ENCODE peak calls at places on chromosome 10, in nine cellular contexts. D is aorta; W is cardiac muscle cell; B is prostate gland; Q is GM23248; F is CD4-positive, alpha-beta memory T cell; K is dorsolateral prefrontal cortex; A is psoas muscle; X is endothelial cell of umbilical vein. M is an unnamed sample. For H3K27me3, the result is how much of the 10 kb centered on the place peaks cover.

GRCh38 chr10:16853201-16853600 is 36.0 kb upstream of the RSU1 start:
- DNase-seq in D (no peak), W (peak), B (no peak), Q (peak), F (no peak), K (no peak), A (no peak), X (peak), M (no peak)

GRCh38 chr10:87603196-87603595 is 56.5 kb upstream of the PAPSS2 start:
- DNase-seq in D (no peak), W (no peak), B (no peak), Q (peak), F (no peak), K (no peak), A (no peak), X (no peak), M (no peak)

GRCh38 chr10:81876253-81876731 is 1.3 kb downstream of the NRG3 start:
- DNase-seq in D (no peak), W (peak), B (no peak), Q (no peak), F (no peak), K (peak), A (no peak), X (peak), M (no peak)

GRCh38 chr10:121715076-121715475 is 116.8 kb upstream of the FGFR2 start:
- DNase-seq in D (no peak), W (no peak), B (no peak), Q (no peak), F (no peak), K (no peak), A (no peak), X (no peak), M (no peak)

GRCh38 chr10:99913831-99914235 is 95.9 kb downstream of the DNMBP start:
- DNase-seq in D (no peak), W (no peak), B (peak), Q (no peak), F (no peak), K (no peak), A (no peak), X (peak), M (no peak)

GRCh38 chr10:113131611-113132330 is 181.7 kb downstream of the TCF7L2 start:
- DNase-seq in D (no peak), W (peak), B (no peak), Q (peak), F (no peak), K (no peak), A (no peak), X (peak), M (no peak)

GRCh38 chr10:52316500-52316899 is 2.4 kb downstream of the DKK1 start:
- DNase-seq in D (no peak), W (no peak), B (no peak), Q (no peak), F (no peak), K (no peak), A (no peak), X (peak), M (no peak)

GRCh38 chr10:108582387-108582786 is 1340.9 kb downstream of the XPNPEP1 start:
- DNase-seq in D (no peak), W (peak), B (no peak), Q (peak), F (no peak), K (no peak), A (no peak), X (no peak), M (no peak)

GRCh38 chr10:30476511-30476910 is 42.5 kb downstream of the MAP3K8 start:
- DNase-seq in D (no peak), W (no peak), B (no peak), Q (no peak), F (no peak), K (no peak), A (no peak), X (no peak), M (no peak)

GRCh38 chr10:26215923-26216576 is 524 bp upstream of the GAD2 start:
- DNase-seq in D (peak), W (peak), B (no peak), Q (peak), F (no peak), K (peak), A (no peak), X (no peak), M (no peak)

GRCh38 chr10:49761201-49761788 is 828 bp downstream of the OGDHL start:
- DNase-seq in D (no peak), W (no peak), B (no peak), Q (no peak), F (no peak), K (no peak), A (no peak), X (no peak), M (no peak)

GRCh38 chr10:46073564-46073963 is 27.5 kb upstream of the MSMB start:
- DNase-seq in D (no peak), W (no peak), B (no peak), Q (no peak), F (no peak), K (no peak), A (no peak), X (no peak), M (no peak)

GRCh38 chr10:100788027-100788900 is 42.9 kb downstream of the PAX2 start:
- DNase-seq in D (no peak), W (no peak), B (no peak), Q (no peak), F (no peak), K (no peak), A (no peak), X (no peak), M (no peak)

GRCh38 chr10:100345570-100346330 is 1.3 kb upstream of the SCD start:
- DNase-seq in D (no peak), W (peak), B (no peak), Q (peak), F (no peak), K (no peak), A (no peak), X (no peak), M (no peak)

GRCh38 chr10:30436200-30436599 is 2.2 kb downstream of the MAP3K8 start:
- DNase-seq in D (no peak), W (peak), B (no peak), Q (peak), F (no peak), K (peak), A (no peak), X (peak), M (no peak)

GRCh38 chr10:89537361-89537760 is 2.0 kb upstream of the SLC16A12 start:
- DNase-seq in D (no peak), W (no peak), B (no peak), Q (no peak), F (no peak), K (no peak), A (no peak), X (no peak), M (no peak)

GRCh38 chr10:70053896-70054641 is 1.4 kb downstream of the MACROH2A2 start:
- DNase-seq in D (peak), W (no peak), B (no peak), Q (no peak), F (no peak), K (peak), A (no peak), X (no peak), M (no peak)

GRCh38 chr10:74419491-74420466 is 268.8 kb downstream of the ADK start:
- DNase-seq in D (no peak), W (peak), B (no peak), Q (peak), F (no peak), K (no peak), A (no peak), X (peak), M (peak)

GRCh38 chr10:86684305-86684704 is 16.0 kb downstream of the LDB3 start:
- DNase-seq in D (peak), W (peak), B (no peak), Q (peak), F (peak), K (no peak), A (peak), X (no peak), M (no peak)

GRCh38 chr10:22335204-22335956 is 9.9 kb upstream of the SPAG6 start:
- DNase-seq in D (peak), W (peak), B (no peak), Q (peak), F (peak), K (no peak), A (peak), X (peak), M (peak)

GRCh38 chr10:68139451-68140272 is 30.4 kb downstream of the MYPN start:
- DNase-seq in D (no peak), W (peak), B (no peak), Q (peak), F (no peak), K (no peak), A (no peak), X (no peak), M (no peak)

GRCh38 chr10:63421591-63421990 is 44.2 kb downstream of the JMJD1C start:
- DNase-seq in D (no peak), W (no peak), B (no peak), Q (no peak), F (peak), K (no peak), A (no peak), X (no peak), M (no peak)

GRCh38 chr10:126420571-126421275 is 32.4 kb upstream of the ADAM12 start:
- DNase-seq in D (no peak), W (peak), B (no peak), Q (no peak), F (no peak), K (no peak), A (no peak), X (no peak), M (no peak)

GRCh38 chr10:822197-822596 is 109.3 kb downstream of the LARP4B start:
- DNase-seq in D (no peak), W (no peak), B (no peak), Q (no peak), F (no peak), K (no peak), A (no peak), X (no peak), M (no peak)

GRCh38 chr10:100886544-100886943 is 26.2 kb upstream of the SLF2 start:
- DNase-seq in D (no peak), W (no peak), B (no peak), Q (no peak), F (no peak), K (no peak), A (no peak), X (no peak), M (no peak)

GRCh38 chr10:111261066-111261465 is 184.2 kb downstream of the ADRA2A start:
- DNase-seq in D (no peak), W (no peak), B (no peak), Q (peak), F (no peak), K (no peak), A (no peak), X (no peak), M (no peak)

GRCh38 chr10:68336952-68337351 is 4.2 kb upstream of the PBLD start:
- DNase-seq in D (no peak), W (no peak), B (no peak), Q (no peak), F (no peak), K (no peak), A (no peak), X (no peak), M (no peak)

GRCh38 chr10:5159126-5159525 is 25.8 kb downstream of the AKR1C8 start:
- DNase-seq in D (no peak), W (peak), B (no peak), Q (no peak), F (no peak), K (no peak), A (no peak), X (no peak), M (no peak)

GRCh38 chr10:12985347-12985746 is 16.2 kb downstream of the CCDC3 start:
- DNase-seq in D (no peak), W (no peak), B (no peak), Q (no peak), F (no peak), K (no peak), A (no peak), X (no peak), M (no peak)

GRCh38 chr10:48938281-48938680 is 1.4 kb downstream of the LRRC18 start:
- DNase-seq in D (no peak), W (no peak), B (no peak), Q (no peak), F (no peak), K (no peak), A (no peak), X (no peak), M (no peak)

GRCh38 chr10:113232928-113233511 is 283.0 kb downstream of the TCF7L2 start:
- DNase-seq in D (no peak), W (peak), B (no peak), Q (no peak), F (no peak), K (no peak), A (no peak), X (no peak), M (no peak)

GRCh38 chr10:44975487-44976331 is 2.9 kb downstream of the DEPP1 start:
- DNase-seq in D (peak), W (peak), B (no peak), Q (peak), F (no peak), K (no peak), A (no peak), X (peak), M (no peak)

GRCh38 chr10:97763947-97764346 is 7.9 kb downstream of the SFRP5 start:
- DNase-seq in D (no peak), W (no peak), B (no peak), Q (no peak), F (no peak), K (no peak), A (no peak), X (no peak), M (no peak)

GRCh38 chr10:88687853-88688467 is 18.1 kb upstream of the LIPK start:
- DNase-seq in D (no peak), W (peak), B (no peak), Q (peak), F (no peak), K (no peak), A (no peak), X (peak), M (no peak)

GRCh38 chr10:94066411-94066810 is 72.7 kb downstream of the PLCE1 start:
- DNase-seq in D (no peak), W (peak), B (no peak), Q (peak), F (no peak), K (no peak), A (no peak), X (peak), M (no peak)

GRCh38 chr10:11609492-11610093 is 1.9 kb downstream of the USP6NL start:
- DNase-seq in D (no peak), W (no peak), B (no peak), Q (no peak), F (no peak), K (no peak), A (no peak), X (no peak), M (no peak)

GRCh38 chr10:92284112-92284704 is 6.7 kb downstream of the CPEB3 start:
- DNase-seq in D (no peak), W (peak), B (no peak), Q (no peak), F (no peak), K (no peak), A (no peak), X (no peak), M (no peak)
- H3K27ac ChIP-seq in D (peak), W (no peak), B (peak), Q (no peak), F (no peak), K (no peak), A (no peak), X (no peak), M (no peak)

GRCh38 chr10:117541405-117541908 is 1.1 kb upstream of the EMX2 start:
- DNase-seq in D (no peak), W (peak), B (no peak), Q (peak), F (no peak), K (peak), A (peak), X (no peak), M (no peak)

GRCh38 chr10:117540640-117541404 is 1.7 kb upstream of the EMX2 start:
- DNase-seq in D (no peak), W (no peak), B (no peak), Q (no peak), F (no peak), K (no peak), A (no peak), X (no peak), M (no peak)

GRCh38 chr10:117543245-117543998 is 876 bp downstream of the EMX2 start:
- DNase-seq in D (peak), W (peak), B (no peak), Q (peak), F (no peak), K (no peak), A (no peak), X (no peak), M (no peak)

GRCh38 chr10:117542706-117543244 is at the start of gene EMX2:
- DNase-seq in D (no peak), W (no peak), B (no peak), Q (peak), F (no peak), K (no peak), A (no peak), X (no peak), M (no peak)

DNA sequence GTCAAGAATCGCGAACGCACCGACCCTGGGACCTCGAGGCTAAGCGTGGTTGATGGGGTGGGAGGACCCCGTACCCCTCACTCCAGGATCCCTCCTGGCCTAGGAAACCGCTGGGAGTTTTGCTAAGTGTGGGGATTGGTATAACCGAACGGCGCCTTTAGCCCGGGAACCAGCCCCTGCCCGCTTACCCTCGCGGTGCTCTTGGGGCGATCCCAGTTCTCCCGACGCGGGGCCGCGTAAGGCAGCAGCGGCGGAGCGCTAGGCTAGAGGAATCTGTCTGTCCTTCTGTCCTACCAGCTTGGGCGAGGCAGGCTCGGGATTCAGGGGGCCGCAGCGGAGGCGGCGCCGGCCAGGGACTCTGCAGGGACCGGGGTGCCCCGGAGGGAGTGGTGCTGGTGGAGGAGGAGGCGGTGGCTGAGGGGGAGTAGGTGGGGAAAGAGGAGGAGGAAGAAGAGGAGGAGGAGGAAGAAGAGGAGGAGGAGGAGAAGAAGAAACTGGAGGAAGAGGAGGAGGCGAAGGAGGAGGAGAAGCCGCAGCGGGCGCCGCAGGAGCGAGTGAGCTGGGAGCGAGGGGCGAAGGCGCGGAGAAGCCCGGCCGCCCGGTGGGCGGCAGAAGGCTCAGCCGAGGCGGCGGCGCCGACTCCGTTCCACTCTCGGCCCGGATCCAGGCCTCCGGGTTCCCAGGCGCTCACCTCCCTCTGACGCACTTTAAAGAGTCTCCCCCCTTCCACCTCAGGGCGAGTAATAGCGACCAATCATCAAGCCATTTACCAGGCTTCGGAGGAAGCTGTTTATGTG is 439 bp upstream of the EMX2 start:
- DNase-seq in D (no peak), W (peak), B (no peak), Q (peak), F (no peak), K (peak), A (peak), X (no peak), M (no peak)
- H3K27me3 ChIP-seq in D (under half), W (half or more), B (half or more), Q (under half), F (under half), K (under half), A (half or more), X (half or more), M (half or more)

GRCh38 chr10:78211476-78212110 is 177.9 kb downstream of the RPS24 start:
- DNase-seq in D (no peak), W (peak), B (peak), Q (peak), F (no peak), K (peak), A (peak), X (peak), M (no peak)
- H3K27ac ChIP-seq in D (no peak), W (peak), B (no peak), Q (no peak), F (no peak), K (no peak), A (no peak), X (no peak), M (no peak)

GRCh38 chr10:132234860-132235259 is 48.1 kb downstream of the DPYSL4 start:
- DNase-seq in D (no peak), W (no peak), B (no peak), Q (no peak), F (peak), K (no peak), A (no peak), X (no peak), M (no peak)
- H3K27me3 ChIP-seq in D (under half), W (under half), B (under half), Q (under half), F (under half), K (under half), A (under half), X (under half), M (under half)